ENCODE peak calls at places on chromosome 6, in nine cellular contexts. D is CD8-positive, alpha-beta T cell; G is GM13977; P is psoas muscle; J is right atrium auricular region; I is astrocyte; F is neural progenitor cell; X is choroid plexus epithelial cell; W is adrenal gland. H is an unnamed sample.
A peak's percentile ranks its signal among the peaks of the same experiment; 100 is the strongest.

GRCh38 chr6:118500130-118501015 is 47.7 kb upstream of the PLN start:
- DNase-seq in D (no peak), G (no peak), P (no peak), J (no peak), I (no peak), F (no peak), X (no peak), W (no peak), H (no peak)

GRCh38 chr6:55836481-55836880 is 38.9 kb downstream of the BMP5 start:
- DNase-seq in D (no peak), G (no peak), P (no peak), J (no peak), I (no peak), F (no peak), X (no peak), W (no peak), H (no peak)

GRCh38 chr6:1572892-1573291 is 36.8 kb upstream of the FOXC1 start:
- DNase-seq in D (no peak), G (no peak), P (no peak), J (no peak), I (no peak), F (no peak), X (no peak), W (no peak), H (no peak)

GRCh38 chr6:17703256-17703694 is 3.5 kb downstream of the NUP153 start:
- DNase-seq in D (no peak), G (no peak), P (no peak), J (no peak), I (peak; percentile 83), F (no peak), X (peak; percentile 74), W (peak; percentile 37), H (peak; percentile 16)

GRCh38 chr6:154403803-154404202 is 47.2 kb upstream of the IPCEF1 start:
- DNase-seq in D (no peak), G (no peak), P (no peak), J (no peak), I (peak; percentile 74), F (no peak), X (peak; percentile 67), W (no peak), H (no peak)

GRCh38 chr6:39892490-39893129 is 41.7 kb downstream of the MOCS1 start:
- DNase-seq in D (no peak), G (peak; percentile 61), P (peak; percentile 67), J (peak; percentile 69), I (peak; percentile 26), F (peak; percentile 72), X (peak; percentile 86), W (peak; percentile 70), H (no peak)

GRCh38 chr6:15106958-15107643 is 138.8 kb upstream of the JARID2 start:
- DNase-seq in D (no peak), G (no peak), P (no peak), J (no peak), I (no peak), F (no peak), X (no peak), W (no peak), H (no peak)

GRCh38 chr6:53447869-53448268 is 97.0 kb downstream of the GCLC start:
- DNase-seq in D (no peak), G (no peak), P (no peak), J (no peak), I (no peak), F (no peak), X (no peak), W (no peak), H (no peak)

GRCh38 chr6:40803897-40804702 is 216.9 kb upstream of the LRFN2 start:
- DNase-seq in D (no peak), G (no peak), P (no peak), J (no peak), I (no peak), F (no peak), X (no peak), W (no peak), H (no peak)

GRCh38 chr6:43914272-43915147 is 144.5 kb downstream of the VEGFA start:
- DNase-seq in D (no peak), G (no peak), P (no peak), J (no peak), I (no peak), F (peak; percentile 42), X (no peak), W (no peak), H (no peak)

GRCh38 chr6:43913388-43914271 is 143.6 kb downstream of the VEGFA start:
- DNase-seq in D (no peak), G (no peak), P (no peak), J (no peak), I (peak; percentile 12), F (no peak), X (peak; percentile 56), W (no peak), H (no peak)

GRCh38 chr6:43911354-43911624 is 141.3 kb downstream of the VEGFA start:
- DNase-seq in D (no peak), G (no peak), P (no peak), J (no peak), I (no peak), F (no peak), X (peak; percentile 23), W (no peak), H (no peak)

GRCh38 chr6:43911625-43912577 is 141.9 kb downstream of the VEGFA start:
- DNase-seq in D (no peak), G (no peak), P (no peak), J (no peak), I (no peak), F (no peak), X (no peak), W (no peak), H (no peak)

DNA sequence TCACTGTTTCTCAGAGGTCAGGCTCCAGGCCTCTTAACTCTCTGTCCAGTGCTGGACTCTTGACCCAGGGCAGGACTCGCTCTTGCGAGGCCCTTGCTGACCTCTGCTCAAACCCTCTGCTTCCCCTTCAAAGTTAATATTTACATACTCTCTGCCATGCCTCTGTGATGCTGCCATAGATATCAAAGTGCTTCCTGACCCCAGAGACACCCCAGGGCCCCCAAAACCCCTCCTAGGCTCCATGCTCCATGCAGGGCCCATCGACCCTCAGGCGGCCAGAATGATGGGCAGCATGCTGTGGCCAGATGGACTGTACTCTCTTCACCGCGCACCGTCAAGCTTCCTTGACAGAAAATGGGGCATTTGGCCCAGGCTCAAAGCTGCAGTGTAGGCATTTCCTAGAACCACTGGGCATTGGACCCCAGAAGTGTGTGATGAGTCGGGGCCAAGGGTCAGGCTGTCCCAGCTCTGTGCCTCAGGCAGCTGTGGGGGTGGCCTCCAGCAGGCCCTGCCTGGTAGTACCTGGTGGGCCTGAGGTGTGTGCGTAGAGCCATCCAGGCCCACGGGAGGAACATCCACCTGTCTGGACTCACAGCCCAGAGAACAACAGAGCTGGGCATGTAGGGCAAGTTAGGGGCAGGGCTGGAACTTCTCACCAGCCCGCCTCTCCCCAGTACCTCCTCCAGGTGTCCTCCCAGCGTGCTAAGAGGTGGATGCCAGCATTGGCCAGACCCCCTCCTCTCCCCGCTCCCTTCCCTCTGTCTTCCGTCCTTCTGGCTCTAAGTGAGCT is 142.8 kb downstream of the VEGFA start:
- DNase-seq in D (no peak), G (no peak), P (no peak), J (no peak), I (no peak), F (no peak), X (no peak), W (no peak), H (no peak)
- TF ChIP-seq CTCF in D (no peak), G (no peak), P (no peak), J (no peak), I (no peak), F (no peak), X (no peak), W (no peak), H (no peak)

DNA sequence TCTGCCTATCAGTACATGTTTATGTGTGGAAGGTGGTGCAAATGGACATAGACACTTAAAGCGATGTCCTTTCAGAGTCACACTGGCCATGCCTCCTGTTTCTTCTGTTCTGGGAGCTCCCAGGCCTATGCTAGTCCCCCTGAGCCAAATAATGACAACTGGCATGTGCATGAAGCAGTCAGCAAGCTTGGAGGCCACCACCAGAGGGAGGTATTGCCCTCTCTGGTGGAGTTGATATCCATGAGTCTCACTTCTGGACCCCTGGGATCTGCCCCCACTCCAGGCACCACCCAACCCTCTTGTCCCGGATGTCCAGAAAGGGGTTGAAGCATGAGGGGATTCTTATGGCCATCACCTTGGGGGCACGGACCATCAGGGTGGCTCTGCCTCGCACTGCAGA is 172.2 kb downstream of the AIG1 start:
- DNase-seq in D (no peak), G (peak; percentile 32), P (peak; percentile 17), J (no peak), I (no peak), F (peak; percentile 65), X (peak; percentile 31), W (peak; percentile 23), H (peak; percentile 9)
- TF ChIP-seq CTCF in D (no peak), G (peak; percentile 57), P (peak; percentile 20), J (peak; percentile 57), I (peak; percentile 47), F (peak; percentile 71), X (peak; percentile 69), W (peak; percentile 42), H (peak; percentile 74)

GRCh38 chr6:33967266-33967767 is 163.5 kb upstream of the MLN start:
- DNase-seq in D (no peak), G (no peak), P (no peak), J (no peak), I (no peak), F (no peak), X (no peak), W (no peak), H (no peak)

GRCh38 chr6:33971580-33971979 is 167.8 kb upstream of the MLN start:
- DNase-seq in D (no peak), G (no peak), P (no peak), J (no peak), I (no peak), F (no peak), X (no peak), W (no peak), H (no peak)

GRCh38 chr6:33965766-33966165 is 162.0 kb upstream of the MLN start:
- DNase-seq in D (no peak), G (no peak), P (no peak), J (no peak), I (no peak), F (no peak), X (no peak), W (no peak), H (no peak)

GRCh38 chr6:33966536-33966935 is 162.7 kb upstream of the MLN start:
- DNase-seq in D (no peak), G (no peak), P (no peak), J (no peak), I (no peak), F (no peak), X (no peak), W (no peak), H (no peak)

GRCh38 chr6:33967966-33968724 is 164.3 kb upstream of the MLN start:
- DNase-seq in D (no peak), G (no peak), P (no peak), J (no peak), I (no peak), F (peak; percentile 67), X (peak; percentile 5), W (no peak), H (no peak)
- TF ChIP-seq CTCF in D (no peak), G (no peak), P (no peak), J (no peak), I (peak; percentile 8), F (peak; percentile 72), X (peak; percentile 43), W (no peak), H (peak; percentile 22)

GRCh38 chr6:89970072-89970471 is 75.8 kb downstream of the GJA10 start:
- DNase-seq in D (no peak), G (no peak), P (no peak), J (no peak), I (no peak), F (peak; percentile 14), X (no peak), W (no peak), H (no peak)
- TF ChIP-seq CTCF in D (no peak), G (no peak), P (no peak), J (no peak), I (no peak), F (no peak), X (no peak), W (no peak), H (no peak)

GRCh38 chr6:45419574-45420082 is 41.9 kb upstream of the SUPT3H start:
- DNase-seq in D (peak; percentile 65), G (peak; percentile 23), P (peak; percentile 20), J (no peak), I (peak; percentile 43), F (peak; percentile 82), X (peak; percentile 63), W (peak; percentile 54), H (no peak)
- TF ChIP-seq CTCF in D (peak; percentile 39), G (peak; percentile 33), P (peak; percentile 9), J (peak; percentile 45), I (no peak), F (peak; percentile 44), X (peak; percentile 48), W (peak; percentile 49), H (no peak)